ENCODE peak calls at places on chromosomes 1 and 21, in four cellular contexts. D, Z, R and X are unnamed samples.

GRCh38 chr1:88736633-88737248 is 52.7 kb downstream of the PKN2 start:
- DNase-seq in D (peak), Z (peak), R (peak), X (peak)

GRCh38 chr1:10947691-10948462 is 64.6 kb upstream of the TARDBP start:
- DNase-seq in D (no peak), Z (no peak), R (no peak), X (no peak)

GRCh38 chr1:10242811-10243210 is 32.4 kb downstream of the KIF1B start:
- DNase-seq in D (no peak), Z (no peak), R (no peak), X (no peak)

GRCh38 chr1:55986003-55986402 is 593.4 kb downstream of the PLPP3 start:
- DNase-seq in D (no peak), Z (no peak), R (no peak), X (no peak)

GRCh38 chr1:202076050-202076511 is 46.6 kb upstream of the GPR37L1 start:
- DNase-seq in D (no peak), Z (peak), R (peak), X (peak)

GRCh38 chr1:227542153-227543120 is 20.9 kb upstream of the ZNF678 start:
- DNase-seq in D (peak), Z (peak), R (peak), X (no peak)

GRCh38 chr1:218498061-218498938 is 153.2 kb downstream of the TGFB2 start:
- DNase-seq in D (no peak), Z (no peak), R (no peak), X (no peak)

GRCh38 chr21:35202431-35202830 is 153.3 kb upstream of the RUNX1 start:
- DNase-seq in D (no peak), Z (no peak), R (no peak), X (no peak)

GRCh38 chr1:55447488-55447887 is 232.3 kb upstream of the USP24 start:
- DNase-seq in D (no peak), Z (peak), R (no peak), X (no peak)

GRCh38 chr21:38911523-38912354 is 106.0 kb downstream of the ETS2 start:
- DNase-seq in D (no peak), Z (no peak), R (no peak), X (no peak)

GRCh38 chr1:165894591-165894990 is 67.2 kb downstream of the UCK2 start:
- DNase-seq in D (no peak), Z (no peak), R (no peak), X (no peak)

GRCh38 chr1:60877376-60877775 is 205.0 kb upstream of the NFIA start:
- DNase-seq in D (no peak), Z (no peak), R (no peak), X (no peak)
- TF ChIP-seq ELF4 in D (no peak), Z (no peak), R (no peak), X (no peak)

GRCh38 chr1:180778782-180779398 is 133.8 kb upstream of the KIAA1614 start:
- DNase-seq in D (peak), Z (peak), R (peak), X (peak)
- TF ChIP-seq SP1 in D (no peak), Z (no peak), R (no peak), X (no peak)

GRCh38 chr1:117615474-117615873 is 9.6 kb downstream of the TENT5C start:
- DNase-seq in D (no peak), Z (no peak), R (no peak), X (no peak)

GRCh38 chr1:117611894-117612481 is 6.1 kb downstream of the TENT5C start:
- DNase-seq in D (no peak), Z (no peak), R (no peak), X (no peak)

GRCh38 chr1:117613969-117614865 is 8.4 kb downstream of the TENT5C start:
- DNase-seq in D (no peak), Z (no peak), R (peak), X (no peak)

GRCh38 chr1:117612517-117613248 is 6.8 kb downstream of the TENT5C start:
- DNase-seq in D (no peak), Z (no peak), R (peak), X (no peak)

GRCh38 chr1:117613249-117613968 is 7.6 kb downstream of the TENT5C start:
- DNase-seq in D (no peak), Z (no peak), R (peak), X (no peak)
- TF ChIP-seq ELF4 in D (no peak), Z (no peak), R (peak), X (no peak)

DNA sequence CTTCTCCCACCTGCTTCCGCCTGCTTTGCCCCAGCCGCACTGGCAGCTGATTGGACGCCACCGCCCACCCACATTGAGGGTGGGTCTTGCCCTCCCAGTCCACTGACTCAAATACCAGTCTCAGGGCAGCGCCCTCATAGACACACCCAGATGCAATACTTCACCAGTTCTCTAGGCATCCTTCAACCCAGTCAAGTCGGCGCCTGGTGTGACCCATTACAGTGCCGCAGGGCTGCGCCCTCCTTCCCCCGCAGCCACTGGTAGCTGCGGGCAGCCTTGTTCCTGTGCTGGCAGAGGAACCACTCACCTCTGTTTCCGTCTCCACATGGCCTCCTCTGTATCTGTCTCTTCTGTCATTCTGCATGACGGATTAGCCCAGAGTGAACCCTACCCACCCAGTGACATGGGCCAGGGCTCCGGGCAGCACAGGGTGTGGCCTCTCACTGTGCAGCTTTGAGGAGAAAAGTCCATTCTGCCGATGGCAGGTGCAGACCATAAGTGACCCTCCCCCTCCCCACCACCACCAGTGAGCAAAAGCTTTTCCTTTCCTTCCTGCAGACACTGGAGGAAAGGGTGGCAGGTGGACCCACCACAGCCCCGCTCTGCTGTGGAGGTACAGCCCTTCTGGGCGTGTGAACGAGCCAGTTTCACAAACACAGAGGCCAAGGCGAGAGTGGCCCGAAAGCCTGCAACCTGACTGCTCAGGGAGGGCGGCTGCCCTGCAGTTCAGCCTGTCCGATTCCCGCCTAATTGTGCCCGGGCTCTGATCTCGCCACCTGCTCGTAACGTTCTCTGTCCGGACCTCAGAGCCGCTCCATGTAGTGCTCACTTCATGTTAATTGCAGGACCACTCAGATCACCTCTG is 57.1 kb downstream of the FAAP20 start:
- DNase-seq in D (no peak), Z (peak), R (no peak), X (no peak)
- TF ChIP-seq SP1 in D (no peak), Z (no peak), R (no peak), X (no peak)